ENCODE peak calls at places on chromosomes 13 and 19, in six cellular contexts. P is MM.1S, E is hepatocyte, A is lower leg skin, M is Caco-2, K is heart right ventricle. O is an unnamed sample.

GRCh38 chr19:41617941-41618730 is 8.7 kb downstream of the CEACAM4 start:
- DNase-seq in A (no peak), K (no peak), P (no peak), M (no peak), E (no peak), O (no peak)

GRCh38 chr19:11381535-11382369 is 2.4 kb downstream of the EPOR start:
- DNase-seq in K (peak), P (peak), A (no peak), M (peak), E (peak), O (no peak)

GRCh38 chr13:100363351-100363750 is 225.2 kb downstream of the GGACT start:
- DNase-seq in K (no peak), P (no peak), E (no peak), A (no peak), M (no peak), O (peak)

GRCh38 chr19:12093777-12094176 is 29.2 kb downstream of the ZNF844 start:
- DNase-seq in P (no peak), E (no peak), M (no peak), A (no peak), K (no peak), O (no peak)

GRCh38 chr19:11164879-11165406 is 9.4 kb upstream of the SPC24 start:
- DNase-seq in K (peak), A (peak), M (no peak), E (peak), P (no peak), O (no peak)

GRCh38 chr13:29294869-29295268 is 300.6 kb downstream of the SLC7A1 start:
- DNase-seq in A (no peak), E (no peak), K (no peak), M (no peak), P (no peak), O (no peak)

GRCh38 chr13:108060111-108060510 is 155.2 kb downstream of the LIG4 start:
- DNase-seq in K (no peak), E (no peak), A (no peak), M (no peak), P (no peak), O (no peak)

GRCh38 chr19:15288146-15288963 is 44.0 kb downstream of the BRD4 start:
- DNase-seq in E (no peak), A (no peak), K (no peak), M (no peak), P (peak), O (no peak)

GRCh38 chr19:9877775-9878510 is 42.8 kb downstream of the PIN1 start:
- DNase-seq in E (no peak), K (no peak), P (peak), A (no peak), M (no peak), O (no peak)

GRCh38 chr13:79810671-79811070 is 329.7 kb downstream of the NDFIP2 start:
- DNase-seq in K (no peak), A (no peak), M (peak), E (no peak), P (no peak), O (peak)

DNA sequence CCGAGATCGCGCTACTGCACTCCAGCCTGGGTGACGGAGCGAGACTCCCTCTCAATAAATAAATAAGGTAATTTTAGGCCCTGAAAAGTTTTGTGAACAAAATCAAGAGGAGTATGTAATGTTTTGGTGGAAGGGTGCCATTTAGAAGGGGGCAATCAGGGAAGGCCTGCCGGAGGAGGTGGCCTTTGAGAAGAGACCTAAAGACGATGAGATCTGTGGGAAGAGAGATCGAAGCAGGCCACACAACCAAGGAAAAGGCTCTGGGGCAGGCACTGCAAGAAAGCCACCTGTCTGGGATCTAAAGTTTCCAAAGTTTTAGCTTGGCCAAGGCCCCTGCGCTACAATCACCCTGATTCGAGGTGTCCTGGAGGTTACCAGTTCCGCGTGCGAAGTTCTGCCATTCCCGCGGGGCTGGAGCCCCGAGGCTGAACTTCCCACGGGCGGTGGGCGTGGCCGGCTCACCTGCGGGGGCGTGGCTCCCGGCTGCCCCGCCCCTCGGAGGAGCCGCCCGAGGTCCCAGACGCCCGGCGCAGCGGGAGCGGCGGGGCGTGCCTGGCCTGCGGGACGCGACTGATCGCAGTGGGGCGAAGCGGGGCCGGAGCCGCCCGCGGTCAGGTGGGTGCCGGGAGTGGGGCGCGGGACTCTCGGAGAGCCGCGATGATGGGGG is at the start of gene KLC3:
- DNase-seq in E (peak), A (no peak), K (no peak), M (peak), P (peak), O (no peak)
- H3K4me3 ChIP-seq in E (no peak), A (peak), K (peak), M (peak), P (no peak), O (no peak)

DNA sequence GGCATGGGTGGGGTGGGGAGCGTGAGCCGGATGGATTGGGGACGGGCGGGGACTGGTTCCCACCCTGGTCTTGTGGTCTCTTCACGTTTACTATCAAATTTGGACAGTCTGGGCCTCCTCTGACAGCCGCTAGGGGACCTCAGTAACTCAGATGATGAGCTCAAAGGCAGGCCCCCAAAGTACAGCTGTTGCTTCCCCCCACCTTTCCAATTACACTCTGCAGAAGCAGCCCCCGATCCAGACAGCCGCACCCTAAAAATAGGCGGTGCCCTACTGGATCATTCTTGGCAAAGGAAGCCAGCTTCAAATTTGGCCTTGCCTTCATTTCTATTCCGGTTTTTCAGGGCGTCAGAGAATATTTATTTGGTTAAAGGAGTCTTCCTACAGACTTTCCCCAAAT is 1.9 kb upstream of the FOXO1 start:
- DNase-seq in P (peak), A (peak), K (peak), M (no peak), E (peak), O (no peak)
- TF ChIP-seq CTCF in P (peak), A (no peak), K (peak), M (peak), E (peak), O (peak)

GRCh38 chr13:99258210-99258860 is at the start of gene GPR18:
- DNase-seq in K (no peak), E (no peak), P (no peak), M (no peak), A (no peak), O (no peak)

GRCh38 chr13:99257291-99257690 is 888 bp downstream of the GPR18 start:
- DNase-seq in E (no peak), P (no peak), A (no peak), K (no peak), M (no peak), O (no peak)

GRCh38 chr13:99256283-99256682 is 1.9 kb downstream of the GPR18 start:
- DNase-seq in P (no peak), A (no peak), E (no peak), M (no peak), K (no peak), O (no peak)

GRCh38 chr13:99256709-99257108 is 1.5 kb downstream of the GPR18 start:
- DNase-seq in K (no peak), A (no peak), E (no peak), M (no peak), P (no peak), O (no peak)

DNA sequence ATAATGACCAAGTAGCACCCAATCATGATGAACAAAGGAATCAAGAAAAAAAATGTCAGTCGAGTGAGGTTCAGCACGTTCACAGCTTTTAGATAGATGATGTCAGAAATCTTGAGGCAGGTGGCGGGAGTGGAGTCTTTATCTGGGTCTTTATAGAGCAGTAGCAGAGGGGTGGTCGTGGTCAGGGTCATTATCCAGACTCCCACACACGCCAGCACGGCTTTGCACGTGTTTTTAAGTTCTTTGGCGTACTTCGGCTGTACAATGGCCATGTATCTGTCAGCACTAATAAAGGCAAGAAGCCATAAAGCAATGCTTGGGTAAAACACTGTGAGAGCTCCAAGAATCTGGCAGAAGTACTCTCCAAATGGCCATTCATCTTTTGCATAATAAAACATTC is 2.9 kb downstream of the GPR18 start:
- DNase-seq in A (no peak), E (no peak), M (no peak), K (no peak), P (no peak), O (no peak)
- H3K4me3 ChIP-seq in A (no peak), E (no peak), M (no peak), K (no peak), P (no peak), O (no peak)

DNA sequence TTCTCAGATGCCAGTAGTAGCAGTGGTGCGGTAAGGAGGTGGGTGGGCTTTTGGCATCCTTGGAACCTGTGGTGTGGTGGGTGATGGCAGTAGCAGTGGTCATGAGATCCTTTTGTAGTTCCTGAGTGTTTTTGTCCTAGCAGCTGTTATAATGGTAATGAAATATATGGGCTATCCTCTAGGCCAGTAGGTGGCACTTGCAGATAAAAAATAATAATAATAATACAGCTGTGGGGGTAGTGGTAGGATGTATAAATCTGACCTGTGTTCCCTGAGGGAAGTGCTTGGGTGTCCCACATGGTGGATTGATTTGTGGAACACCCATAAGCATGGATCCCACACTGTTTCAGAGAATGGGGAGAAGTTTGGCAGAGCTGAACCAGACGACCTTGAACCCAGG is 334.0 kb downstream of the SLITRK5 start:
- DNase-seq in P (no peak), K (no peak), M (no peak), A (no peak), E (no peak), O (no peak)
- TF ChIP-seq CTCF in P (no peak), K (no peak), M (no peak), A (no peak), E (peak), O (no peak)